ENCODE peak calls at places on chromosomes 3 and 15, in eight cellular contexts. G is choroid plexus epithelial cell, P is natural killer cell, D is GM06990, A is upper lobe of left lung, Q is endodermal cell, H is activated T-cell treated with anti-CD3 and anti-CD28 coated beads for 1 hour, R is NCI-H2081. X is an unnamed sample.

GRCh38 chr3:168467085-168467714 is 371.5 kb upstream of the GOLIM4 start:
- DNase-seq in A (no peak), G (peak; percentile 70), P (no peak), D (peak; percentile 35), Q (peak; percentile 59), H (no peak), R (peak; percentile 82), X (no peak)

GRCh38 chr3:14415501-14415900 is 13.1 kb downstream of the SLC6A6 start:
- DNase-seq in Q (no peak), H (no peak), A (no peak), G (no peak), D (no peak), R (no peak), P (no peak), X (no peak)

GRCh38 chr3:55357796-55358195 is 129.3 kb downstream of the WNT5A start:
- DNase-seq in D (no peak), R (no peak), A (no peak), Q (no peak), H (no peak), G (no peak), P (no peak), X (no peak)

GRCh38 chr15:63551400-63551799 is 45.8 kb upstream of the FBXL22 start:
- DNase-seq in D (no peak), R (no peak), A (no peak), G (peak; percentile 77), Q (no peak), H (no peak), P (no peak), X (peak; percentile 14)

GRCh38 chr3:148975277-148975676 is 16.1 kb upstream of the GYG1 start:
- DNase-seq in D (no peak), H (no peak), Q (no peak), G (no peak), A (no peak), R (no peak), P (no peak), X (no peak)

GRCh38 chr3:49469037-49469875 is 811 bp upstream of the DAG1 start:
- DNase-seq in Q (peak; percentile 90), P (no peak), R (peak; percentile 31), D (no peak), G (peak; percentile 72), H (no peak), A (no peak), X (peak; percentile 34)

GRCh38 chr15:101781927-101782326 is 21.4 kb upstream of the OR4F6 start:
- DNase-seq in R (no peak), A (no peak), H (no peak), P (no peak), D (no peak), G (no peak), Q (peak; percentile 70), X (no peak)

GRCh38 chr3:156840826-156841689 is 14.9 kb downstream of the LEKR1 start:
- DNase-seq in D (no peak), A (no peak), G (no peak), P (no peak), R (peak; percentile 54), H (no peak), Q (no peak), X (no peak)

GRCh38 chr3:59502806-59503205 is 453.0 kb upstream of the CFAP20DC start:
- DNase-seq in P (no peak), R (no peak), D (no peak), G (peak; percentile 69), H (no peak), A (no peak), Q (no peak), X (peak; percentile 74)

GRCh38 chr3:13624021-13624420 is 75.1 kb downstream of the FBLN2 start:
- DNase-seq in R (no peak), G (no peak), D (no peak), A (no peak), Q (no peak), H (no peak), P (no peak), X (no peak)

GRCh38 chr3:58093573-58094195 is 85.5 kb downstream of the FLNB start:
- DNase-seq in H (no peak), P (no peak), D (no peak), G (peak; percentile 94), A (no peak), R (no peak), Q (no peak), X (peak; percentile 59)

GRCh38 chr3:152438706-152439105 is 170.0 kb downstream of the MBNL1 start:
- DNase-seq in Q (no peak), G (no peak), R (no peak), P (no peak), A (no peak), H (no peak), D (no peak), X (no peak)

GRCh38 chr3:60229502-60229901 is 1021.8 kb downstream of the FHIT start:
- DNase-seq in Q (no peak), H (no peak), D (no peak), G (no peak), A (no peak), P (no peak), R (no peak), X (no peak)

GRCh38 chr15:73555080-73555479 is 78.1 kb downstream of the NPTN start:
- DNase-seq in H (no peak), A (no peak), R (no peak), G (no peak), Q (no peak), P (no peak), D (no peak), X (no peak)

GRCh38 chr3:184428561-184429175 is 48.8 kb downstream of the CHRD start:
- DNase-seq in H (no peak), R (peak; percentile 11), A (no peak), P (no peak), D (no peak), Q (no peak), G (no peak), X (no peak)

GRCh38 chr3:52339612-52340011 is 23.5 kb downstream of the DNAH1 start:
- DNase-seq in H (peak; percentile 9), A (no peak), G (peak; percentile 94), D (no peak), P (no peak), R (peak; percentile 79), Q (peak; percentile 80), X (peak; percentile 46)

GRCh38 chr3:125351814-125352456 is 23.2 kb downstream of the ZNF148 start:
- DNase-seq in D (peak; percentile 48), H (no peak), P (no peak), A (no peak), G (peak; percentile 49), Q (no peak), R (no peak), X (peak; percentile 20)